ENCODE peak calls at places on chromosomes 4 and X, in six cellular contexts. K, E, X, T, H and S are unnamed samples.

GRCh38 chrX:46628406-46629371 is 55.1 kb downstream of the CHST7 start:
- DNase-seq in K (no peak), H (peak), E (no peak), X (no peak), T (peak), S (peak)

GRCh38 chr4:7761720-7762119 is 177.9 kb downstream of the AFAP1 start:
- DNase-seq in K (peak), H (peak), X (peak), E (no peak), T (peak), S (peak)

GRCh38 chrX:54029543-54030143 is 14.6 kb downstream of the PHF8 start:
- DNase-seq in H (no peak), E (no peak), T (no peak), X (no peak), K (no peak), S (no peak)

GRCh38 chrX:53263597-53264094 is 17.7 kb downstream of the IQSEC2 start:
- DNase-seq in T (no peak), E (no peak), H (no peak), X (peak), K (no peak), S (peak)

GRCh38 chrX:21373637-21374162 is 518 bp upstream of the CNKSR2 start:
- DNase-seq in X (no peak), T (no peak), E (no peak), H (no peak), K (no peak), S (peak)

GRCh38 chr4:142291299-142291698 is 554.8 kb downstream of the INPP4B start:
- DNase-seq in H (no peak), E (no peak), T (no peak), K (no peak), X (no peak), S (no peak)

GRCh38 chrX:108271397-108271787 is 166.8 kb downstream of the COL4A6 start:
- DNase-seq in E (no peak), X (no peak), T (no peak), H (no peak), K (no peak), S (no peak)

GRCh38 chr4:52863324-52863723 is 1.2 kb downstream of the RASL11B start:
- DNase-seq in E (no peak), T (no peak), X (no peak), H (no peak), K (no peak), S (no peak)

GRCh38 chrX:69136546-69137331 is 28.5 kb downstream of the PJA1 start:
- DNase-seq in X (peak), H (no peak), K (peak), E (no peak), T (no peak), S (peak)

GRCh38 chr4:53459548-53459947 is 82.1 kb downstream of the FIP1L1 start:
- DNase-seq in X (no peak), H (no peak), T (no peak), K (peak), E (no peak), S (peak)

GRCh38 chrX:16786791-16787735 is 797 bp downstream of the TXLNG start:
- DNase-seq in T (no peak), E (no peak), K (peak), H (no peak), X (peak), S (peak)

GRCh38 chrX:13607996-13608365 is 38.6 kb downstream of the EGFL6 start:
- DNase-seq in H (no peak), E (no peak), X (no peak), T (no peak), K (no peak), S (no peak)

GRCh38 chr4:3420956-3421355 is 20.8 kb upstream of the HGFAC start:
- DNase-seq in X (peak), H (no peak), E (no peak), T (no peak), K (no peak), S (no peak)

GRCh38 chr4:78645853-78646757 is 94.5 kb downstream of the ANXA3 start:
- DNase-seq in E (peak), X (no peak), H (peak), T (peak), K (peak), S (peak)

GRCh38 chr4:128924951-128925350 is 115.5 kb downstream of the JADE1 start:
- DNase-seq in E (peak), T (no peak), H (no peak), X (no peak), K (no peak), S (peak)

GRCh38 chrX:106170318-106170717 is 2.2 kb downstream of the PWWP3B start:
- DNase-seq in T (no peak), H (no peak), X (no peak), E (no peak), K (peak), S (peak)

GRCh38 chrX:109952985-109953905 is 49.7 kb upstream of the TMEM164 start:
- DNase-seq in H (no peak), X (no peak), E (no peak), K (no peak), T (no peak), S (no peak)

GRCh38 chrX:6024204-6024603 is 204.5 kb downstream of the NLGN4X start:
- DNase-seq in X (no peak), K (no peak), T (no peak), E (no peak), H (no peak), S (peak)

GRCh38 chrX:2707334-2707760 is 16.3 kb downstream of the CD99 start:
- DNase-seq in H (peak), E (no peak), X (peak), K (peak), T (peak), S (peak)

GRCh38 chrX:2710041-2710471 is 19.0 kb downstream of the CD99 start:
- DNase-seq in T (peak), X (peak), E (no peak), H (no peak), K (peak), S (peak)

GRCh38 chrX:2708601-2709200 is 17.6 kb downstream of the CD99 start:
- DNase-seq in K (no peak), E (no peak), X (peak), T (no peak), H (no peak), S (no peak)

GRCh38 chrX:2710496-2710895 is 19.4 kb downstream of the CD99 start:
- DNase-seq in E (no peak), H (no peak), T (no peak), K (peak), X (no peak), S (no peak)

GRCh38 chrX:2708016-2708415 is 16.9 kb downstream of the CD99 start:
- DNase-seq in X (peak), E (no peak), T (no peak), H (no peak), K (no peak), S (no peak)
- TF ChIP-seq CTCF in X (no peak), E (no peak), T (no peak), H (no peak), K (no peak), S (no peak)

GRCh38 chr4:184802203-184803015 is 23.4 kb downstream of the ACSL1 start:
- DNase-seq in T (peak), E (no peak), H (no peak), X (peak), K (no peak), S (peak)

GRCh38 chr4:184803884-184804283 is 21.9 kb downstream of the ACSL1 start:
- DNase-seq in T (no peak), K (no peak), E (no peak), H (no peak), X (no peak), S (no peak)

GRCh38 chr4:184804621-184805020 is 21.1 kb downstream of the ACSL1 start:
- DNase-seq in X (no peak), E (no peak), T (no peak), H (no peak), K (no peak), S (no peak)

GRCh38 chr4:184801781-184802180 is 24.0 kb downstream of the ACSL1 start:
- DNase-seq in E (no peak), X (peak), K (no peak), T (no peak), H (no peak), S (peak)

GRCh38 chr4:184803133-184803532 is 22.6 kb downstream of the ACSL1 start:
- DNase-seq in T (no peak), K (no peak), E (no peak), X (peak), H (no peak), S (no peak)
- H3K4me3 ChIP-seq in T (no peak), K (no peak), E (no peak), X (no peak), H (no peak), S (no peak)

GRCh38 chrX:117990438-117990837 is 126.2 kb downstream of the KLHL13 start:
- DNase-seq in H (no peak), E (no peak), K (no peak), T (no peak), X (no peak), S (no peak)

GRCh38 chrX:117989512-117989911 is 127.1 kb downstream of the KLHL13 start:
- DNase-seq in T (no peak), H (no peak), X (no peak), K (no peak), E (no peak), S (no peak)

GRCh38 chrX:117982702-117983392 is 133.8 kb downstream of the KLHL13 start:
- DNase-seq in X (no peak), H (no peak), E (no peak), T (no peak), K (no peak), S (no peak)

GRCh38 chrX:117987376-117987775 is 129.2 kb downstream of the KLHL13 start:
- DNase-seq in X (no peak), H (no peak), K (no peak), T (no peak), E (no peak), S (no peak)

DNA sequence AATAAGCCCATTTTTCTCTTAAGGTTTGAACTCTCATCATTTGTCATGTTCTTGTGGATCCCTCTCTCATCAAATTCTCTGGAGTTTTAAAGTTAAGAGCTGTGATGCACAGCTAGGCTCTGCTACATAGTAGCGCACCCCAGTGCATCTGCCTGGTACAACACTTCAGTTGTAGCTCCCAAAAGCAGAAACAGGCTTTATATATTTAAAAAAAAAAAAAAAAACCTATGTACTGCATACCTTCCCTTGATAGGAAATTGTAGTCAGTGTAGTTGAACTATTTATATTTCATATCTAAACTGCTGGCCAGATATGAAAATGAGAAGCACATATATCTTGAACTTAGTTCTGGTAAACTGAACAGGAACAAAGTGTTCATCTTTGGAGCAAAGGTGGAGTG is 131.4 kb downstream of the KLHL13 start:
- DNase-seq in X (no peak), K (no peak), H (no peak), T (no peak), E (no peak), S (peak)
- TF ChIP-seq CTCF in X (no peak), K (peak), H (no peak), T (no peak), E (no peak), S (no peak)

GRCh38 chr4:2413821-2414610 is 4.4 kb downstream of the ZFYVE28 start:
- DNase-seq in E (no peak), X (peak), K (no peak), H (no peak), T (no peak), S (peak)
- H3K4me3 ChIP-seq in E (peak), X (no peak), K (no peak), H (no peak), T (no peak), S (no peak)

DNA sequence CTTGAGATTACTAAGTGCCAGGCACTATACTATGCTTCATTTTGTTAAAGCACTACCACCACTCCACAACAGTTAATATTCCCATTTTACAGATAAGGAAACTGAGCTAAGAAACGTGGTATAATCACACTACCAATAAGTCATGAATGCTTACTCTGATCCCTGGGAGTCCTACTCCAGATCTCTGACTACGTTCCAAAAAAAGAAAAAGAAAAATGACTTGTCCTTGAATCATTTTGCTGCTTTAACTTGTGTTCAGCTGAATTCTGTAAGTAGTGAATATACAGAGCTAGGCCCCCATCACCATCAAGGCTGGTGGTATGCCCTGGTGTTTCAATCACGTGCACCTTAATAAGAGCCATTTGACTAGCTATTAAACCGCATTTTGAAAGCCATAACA is 39.4 kb downstream of the LDB2 start:
- DNase-seq in H (no peak), E (no peak), X (no peak), K (no peak), T (no peak), S (no peak)
- TF ChIP-seq CTCF in H (no peak), E (no peak), X (no peak), K (no peak), T (no peak), S (no peak)

GRCh38 chr4:101141855-101142254 is 205.5 kb downstream of the PPP3CA start:
- DNase-seq in K (no peak), X (no peak), E (no peak), H (no peak), T (no peak), S (no peak)

GRCh38 chr4:101140228-101140627 is 207.1 kb downstream of the PPP3CA start:
- DNase-seq in X (no peak), K (no peak), E (no peak), T (no peak), H (no peak), S (peak)

GRCh38 chr4:101142259-101142658 is 205.1 kb downstream of the PPP3CA start:
- DNase-seq in E (no peak), H (no peak), K (no peak), T (no peak), X (no peak), S (no peak)

GRCh38 chr4:101145081-101145480 is 202.2 kb downstream of the PPP3CA start:
- DNase-seq in K (no peak), E (no peak), X (no peak), H (no peak), T (no peak), S (no peak)

GRCh38 chr4:101141230-101141629 is 206.1 kb downstream of the PPP3CA start:
- DNase-seq in X (no peak), K (no peak), T (no peak), E (no peak), H (no peak), S (no peak)
- H3K4me3 ChIP-seq in X (no peak), K (no peak), T (no peak), E (no peak), H (no peak), S (no peak)

DNA sequence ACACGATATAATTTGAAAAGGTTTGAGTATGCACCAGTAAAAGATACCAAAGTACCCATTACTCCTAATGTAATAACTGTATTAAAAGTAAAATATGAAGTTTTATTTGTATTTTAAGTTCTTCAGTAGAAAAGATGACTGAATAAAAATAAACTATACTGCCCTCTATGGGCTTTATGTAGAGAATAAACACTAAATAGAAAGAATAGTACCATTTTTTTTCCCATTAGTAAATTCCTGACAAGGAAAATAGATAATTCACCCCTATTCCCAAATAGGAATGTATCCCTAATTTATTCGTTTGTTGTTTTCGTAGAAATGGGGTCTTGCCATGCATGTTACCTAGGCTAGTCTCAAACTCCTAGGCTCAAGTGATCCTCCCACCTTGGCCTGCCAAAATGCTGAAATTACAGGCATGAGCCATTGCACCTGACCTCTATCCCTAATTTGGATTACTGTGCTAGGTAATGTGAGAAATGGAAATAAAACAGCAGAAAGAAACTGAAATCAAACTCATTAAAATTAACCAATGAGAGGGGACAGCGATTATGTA is 73.6 kb upstream of the COX18 start:
- DNase-seq in T (no peak), E (no peak), K (no peak), H (no peak), X (no peak), S (peak)
- TF ChIP-seq CTCF in T (no peak), E (peak), K (peak), H (no peak), X (no peak), S (no peak)

GRCh38 chr4:162245051-162245450 is 81.3 kb upstream of the FSTL5 start:
- DNase-seq in E (no peak), H (no peak), X (no peak), K (no peak), T (no peak), S (no peak)
- H3K4me3 ChIP-seq in E (no peak), H (no peak), X (no peak), K (no peak), T (no peak), S (no peak)